ENCODE peak calls at places on chromosomes 12 and 14, in ten cellular contexts. L is activated T-cell treated with anti-CD3 and anti-CD28 coated beads, Interleukin-2, amount 50 U/mL, for 72 hours; J is SK-MEL-5; C is Kasumi-1; T is NCI-H2081; U is NCI-H187; I is colonic mucosa; Y is kidney tubule cell; W is suprapubic skin; E is astrocyte of the spinal cord. S is an unnamed sample.

GRCh38 chr12:58242803-58243628 is 301.6 kb downstream of the ATP23 start:
- DNase-seq in L (no peak), J (no peak), C (no peak), T (no peak), U (no peak), I (no peak), Y (no peak), W (no peak), E (no peak), S (no peak)

GRCh38 chr12:40054554-40055226 is 51.2 kb downstream of the SLC2A13 start:
- DNase-seq in L (no peak), J (no peak), C (no peak), T (no peak), U (no peak), I (no peak), Y (no peak), W (no peak), E (peak), S (no peak)

GRCh38 chr14:60648169-60648933 is 926 bp downstream of the SIX1 start:
- DNase-seq in L (no peak), J (no peak), C (no peak), T (no peak), U (no peak), I (no peak), Y (peak), W (no peak), E (peak), S (no peak)

GRCh38 chr12:57090924-57091632 is 2.2 kb downstream of the NAB2 start:
- DNase-seq in L (no peak), J (peak), C (no peak), T (no peak), U (no peak), I (no peak), Y (no peak), W (peak), E (no peak), S (no peak)

GRCh38 chr12:122836027-122836921 is 1.0 kb downstream of the HIP1R start:
- DNase-seq in L (peak), J (peak), C (peak), T (no peak), U (no peak), I (peak), Y (peak), W (peak), E (no peak), S (peak)

GRCh38 chr12:45369065-45369464 is 153.2 kb downstream of the ANO6 start:
- DNase-seq in L (no peak), J (no peak), C (no peak), T (no peak), U (no peak), I (no peak), Y (peak), W (no peak), E (peak), S (no peak)

GRCh38 chr14:37253905-37254304 is 56.2 kb downstream of the MIPOL1 start:
- DNase-seq in L (no peak), J (peak), C (no peak), T (no peak), U (peak), I (no peak), Y (peak), W (no peak), E (peak), S (no peak)

GRCh38 chr12:113040722-113041168 is 15.8 kb upstream of the DTX1 start:
- DNase-seq in L (no peak), J (peak), C (no peak), T (no peak), U (no peak), I (no peak), Y (peak), W (peak), E (peak), S (no peak)

GRCh38 chr12:47100146-47100545 is 20.4 kb upstream of the AMIGO2 start:
- DNase-seq in L (no peak), J (no peak), C (no peak), T (no peak), U (no peak), I (no peak), Y (no peak), W (no peak), E (peak), S (no peak)

GRCh38 chr12:131131077-131131807 is 177.5 kb downstream of the ADGRD1 start:
- DNase-seq in L (no peak), J (no peak), C (no peak), T (no peak), U (no peak), I (no peak), Y (no peak), W (no peak), E (no peak), S (no peak)

GRCh38 chr12:132866251-132866828 is 21.1 kb downstream of the CHFR start:
- DNase-seq in L (no peak), J (no peak), C (no peak), T (no peak), U (no peak), I (no peak), Y (peak), W (no peak), E (peak), S (no peak)

GRCh38 chr14:30610719-30611388 is 11.3 kb upstream of the SCFD1 start:
- DNase-seq in L (no peak), J (peak), C (peak), T (peak), U (peak), I (peak), Y (peak), W (no peak), E (peak), S (no peak)

GRCh38 chr14:79586401-79586800 is 624.9 kb downstream of the DIO2 start:
- DNase-seq in L (no peak), J (no peak), C (no peak), T (no peak), U (no peak), I (no peak), Y (peak), W (no peak), E (no peak), S (no peak)

GRCh38 chr14:24411468-24412454 is 13.0 kb downstream of the NYNRIN start:
- DNase-seq in L (peak), J (peak), C (peak), T (peak), U (peak), I (no peak), Y (peak), W (no peak), E (peak), S (peak)

GRCh38 chr12:89544730-89545184 is 18.9 kb upstream of the POC1B start:
- DNase-seq in L (no peak), J (no peak), C (peak), T (peak), U (no peak), I (peak), Y (peak), W (no peak), E (peak), S (no peak)

GRCh38 chr12:56488041-56488955 is at the start of gene GLS2:
- DNase-seq in L (peak), J (no peak), C (peak), T (peak), U (peak), I (peak), Y (peak), W (peak), E (peak), S (peak)

GRCh38 chr12:125861299-125862281 is 796.4 kb downstream of the AACS start:
- DNase-seq in L (no peak), J (peak), C (no peak), T (peak), U (no peak), I (peak), Y (peak), W (no peak), E (no peak), S (no peak)

GRCh38 chr12:6082613-6083012 is 41.9 kb downstream of the VWF start:
- DNase-seq in L (no peak), J (no peak), C (no peak), T (no peak), U (no peak), I (no peak), Y (no peak), W (no peak), E (no peak), S (no peak)

GRCh38 chr12:123896786-123897185 is 75.8 kb downstream of the CCDC92 start:
- DNase-seq in L (no peak), J (no peak), C (no peak), T (no peak), U (no peak), I (no peak), Y (no peak), W (peak), E (no peak), S (no peak)

GRCh38 chr12:89733579-89734201 is 25.1 kb upstream of the ATP2B1 start:
- DNase-seq in L (no peak), J (peak), C (peak), T (no peak), U (no peak), I (no peak), Y (peak), W (no peak), E (peak), S (no peak)